ENCODE peak calls at places on chromosomes 7 and 10, in six cellular contexts. P is upper lobe of left lung, G is spleen, B is neuronal stem cell, N is NT2/D1, T is left lung. Z is an unnamed sample.

GRCh38 chr10:121928528-121928884 is 675 bp upstream of the ATE1 start:
- DNase-seq in P (no peak), N (no peak), G (no peak), B (no peak), T (no peak), Z (no peak)

GRCh38 chr10:36096571-36096970 is 454.5 kb upstream of the FZD8 start:
- DNase-seq in G (no peak), T (no peak), B (no peak), P (no peak), N (no peak), Z (no peak)

GRCh38 chr10:43867667-43868361 is 219.1 kb upstream of the ZNF32 start:
- DNase-seq in P (no peak), T (no peak), G (no peak), B (no peak), N (no peak), Z (no peak)

GRCh38 chr7:137999496-138000080 is 2.3 kb downstream of the CREB3L2 start:
- DNase-seq in G (no peak), P (no peak), B (no peak), T (no peak), N (no peak), Z (no peak)

GRCh38 chr7:37320840-37321468 is 127.7 kb downstream of the ELMO1 start:
- DNase-seq in T (no peak), N (no peak), P (no peak), B (no peak), G (no peak), Z (no peak)

GRCh38 chr10:35641430-35642015 is 573 bp downstream of the FZD8 start:
- DNase-seq in T (no peak), G (no peak), N (no peak), B (no peak), P (no peak), Z (no peak)

GRCh38 chr7:192035-192649 is at the start of gene FAM20C:
- DNase-seq in P (peak; percentile 98), T (peak; percentile 89), N (no peak), G (peak; percentile 90), B (peak; percentile 54), Z (no peak)

GRCh38 chr10:2111936-2112335 is 374.6 kb upstream of the ADARB2 start:
- DNase-seq in B (no peak), T (no peak), P (no peak), N (peak; percentile 33), G (no peak), Z (no peak)

GRCh38 chr7:91465595-91466061 is 201.4 kb downstream of the FZD1 start:
- DNase-seq in T (no peak), B (no peak), P (no peak), N (no peak), G (no peak), Z (no peak)
- H3K4me3 ChIP-seq in T (no peak overlapping the region), B (no peak overlapping the region), P (no peak overlapping the region), N (no peak overlapping the region), G (no peak overlapping the region), Z (no peak overlapping the region)

DNA sequence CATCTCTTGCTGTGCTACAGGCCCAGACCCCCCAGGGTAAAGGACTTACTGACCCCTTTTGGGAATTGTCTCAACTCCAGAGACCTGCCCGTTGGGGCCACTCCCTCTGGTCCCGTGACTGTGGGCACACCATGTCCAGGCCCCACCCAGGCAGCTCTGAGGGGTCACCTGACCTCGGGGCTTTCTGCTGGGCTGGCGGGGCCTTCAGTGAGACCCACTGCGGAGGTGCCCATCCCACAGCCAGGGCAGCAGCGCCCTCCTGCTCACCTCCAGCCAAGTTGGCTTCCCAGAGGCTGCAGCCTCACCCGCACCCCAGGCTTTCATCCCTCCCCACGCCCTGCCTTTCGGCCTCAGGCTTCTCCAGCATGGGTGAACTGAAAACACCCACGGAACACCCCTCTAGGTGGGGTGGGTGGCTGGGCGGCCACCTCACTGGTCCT is 147.2 kb downstream of the DNAJB6 start:
- DNase-seq in P (no peak), B (no peak), T (no peak), N (no peak), G (peak; percentile 58), Z (no peak)
- H3K27me3 ChIP-seq in P (no peaks in the 10 kb centered on the region), B (peaks cover 8% of the 10 kb centered on the region), T (no peaks in the 10 kb centered on the region), N (no peaks in the 10 kb centered on the region), G (peaks cover 23% of the 10 kb centered on the region), Z (no peaks in the 10 kb centered on the region)

GRCh38 chr10:131775833-131776232 is 125.0 kb upstream of the PPP2R2D start:
- DNase-seq in T (no peak), B (no peak), N (no peak), P (no peak), G (no peak), Z (no peak)
- H3K9me3 ChIP-seq in T (peaks cover 41% of the 10 kb centered on the region), B (peaks cover 25% of the 10 kb centered on the region), N (peaks cover 39% of the 10 kb centered on the region), P (peaks cover 28% of the 10 kb centered on the region), G (peaks cover 32% of the 10 kb centered on the region), Z (peaks cover 12% of the 10 kb centered on the region)

GRCh38 chr10:80535671-80536360 is 1.9 kb upstream of the SH2D4B start:
- DNase-seq in T (peak; percentile 67), N (no peak), P (peak; percentile 94), B (no peak), G (peak; percentile 96), Z (peak; percentile 62)

GRCh38 chr10:80537705-80538480 is at the start of gene SH2D4B:
- DNase-seq in N (no peak), B (no peak), G (peak; percentile 77), T (no peak), P (peak; percentile 56), Z (no peak)

GRCh38 chr10:80538481-80539185 is 931 bp downstream of the SH2D4B start:
- DNase-seq in B (no peak), P (no peak), G (peak; percentile 56), N (no peak), T (no peak), Z (no peak)

GRCh38 chr10:80537086-80537704 is 507 bp upstream of the SH2D4B start:
- DNase-seq in T (no peak), G (peak; percentile 33), N (no peak), P (no peak), B (no peak), Z (no peak)

GRCh38 chr10:80536361-80536835 is 1.3 kb upstream of the SH2D4B start:
- DNase-seq in N (no peak), P (peak; percentile 47), G (peak; percentile 84), T (no peak), B (no peak), Z (no peak)
- H3K4me3 ChIP-seq in N (no peak overlapping the region), P (peak overlapping the region; percentile 57), G (peak overlapping the region; percentile 41), T (peak overlapping the region; percentile 30), B (no peak overlapping the region), Z (peak overlapping the region; percentile 73)

DNA sequence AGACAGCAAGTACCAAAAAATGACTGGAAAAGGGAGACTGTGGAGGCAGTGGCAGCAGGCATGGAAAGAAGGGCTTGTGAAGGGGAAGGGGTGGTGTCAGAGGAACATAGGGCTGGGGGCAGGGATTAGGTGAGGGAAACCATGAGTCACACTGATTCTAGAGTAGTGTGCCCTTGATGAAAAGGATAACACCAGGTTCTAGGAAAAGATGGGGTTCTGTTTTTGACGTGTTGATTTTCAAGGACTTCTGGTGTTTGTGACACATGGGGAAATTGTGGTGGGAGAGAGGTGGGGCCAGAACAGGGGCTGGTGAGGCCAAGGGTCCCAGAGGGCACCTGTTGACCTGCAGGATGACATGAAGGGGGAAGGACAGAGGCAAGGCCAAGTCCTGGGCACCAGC is 57.1 kb downstream of the FIGNL1 start:
- DNase-seq in P (no peak), N (no peak), G (no peak), B (no peak), T (no peak), Z (no peak)
- H3K27me3 ChIP-seq in P (no peaks in the 10 kb centered on the region), N (no peaks in the 10 kb centered on the region), G (no peaks in the 10 kb centered on the region), B (no peaks in the 10 kb centered on the region), T (no peaks in the 10 kb centered on the region), Z (no peaks in the 10 kb centered on the region)

DNA sequence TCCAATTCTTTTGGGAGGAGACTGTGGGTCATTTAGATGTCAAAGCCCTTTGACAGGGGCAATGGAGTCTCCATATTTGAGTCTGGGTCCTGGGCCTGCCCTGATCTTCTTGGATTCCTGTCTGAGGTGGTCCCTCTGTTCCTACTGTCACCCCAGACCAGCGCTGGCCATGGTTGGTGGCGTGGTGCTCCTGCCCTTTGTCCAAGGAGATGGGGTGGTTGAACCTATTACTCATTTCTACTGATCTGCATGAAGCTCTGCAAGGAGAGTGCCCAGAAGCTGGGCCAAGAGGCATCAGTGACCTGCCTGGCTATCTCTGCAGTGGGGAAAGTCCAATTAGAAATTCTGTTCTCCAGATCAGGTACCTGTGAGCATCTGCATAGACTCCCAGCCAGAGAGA is 355.6 kb upstream of the NUPR2 start:
- DNase-seq in T (no peak), G (no peak), N (no peak), B (no peak), P (no peak), Z (no peak)
- H3K9me3 ChIP-seq in T (peaks cover 100% of the 10 kb centered on the region), G (peaks cover 100% of the 10 kb centered on the region), N (peaks cover 95% of the 10 kb centered on the region), B (peaks cover 34% of the 10 kb centered on the region), P (peaks cover 90% of the 10 kb centered on the region), Z (peaks cover 42% of the 10 kb centered on the region)

GRCh38 chr7:104327534-104327933 is 869 bp upstream of the LHFPL3 start:
- DNase-seq in P (no peak), T (no peak), N (no peak), G (no peak), B (no peak), Z (no peak)

GRCh38 chr7:104328308-104328969 is at the start of gene LHFPL3:
- DNase-seq in N (no peak), P (peak; percentile 75), T (no peak), G (no peak), B (peak; percentile 48), Z (no peak)

GRCh38 chr7:104328970-104329825 is 795 bp downstream of the LHFPL3 start:
- DNase-seq in B (peak; percentile 27), T (no peak), N (no peak), P (peak; percentile 76), G (no peak), Z (no peak)

GRCh38 chr7:104327963-104328307 is 468 bp upstream of the LHFPL3 start:
- DNase-seq in N (no peak), P (peak; percentile 37), B (peak; percentile 6), T (no peak), G (no peak), Z (no peak)
- H3K4me3 ChIP-seq in N (peak overlapping the region; percentile 56), P (no peak overlapping the region), B (no peak overlapping the region), T (no peak overlapping the region), G (peak overlapping the region; percentile 17), Z (no peak overlapping the region)

GRCh38 chr7:130394421-130395188 is 14.3 kb downstream of the CPA1 start:
- DNase-seq in N (no peak), T (no peak), G (no peak), B (no peak), P (no peak), Z (no peak)

GRCh38 chr7:130393799-130394411 is 13.6 kb downstream of the CPA1 start:
- DNase-seq in T (no peak), P (no peak), N (no peak), B (no peak), G (no peak), Z (no peak)

GRCh38 chr7:130393095-130393494 is 12.8 kb downstream of the CPA1 start:
- DNase-seq in B (no peak), T (no peak), N (no peak), P (no peak), G (no peak), Z (no peak)

GRCh38 chr7:130390486-130390885 is 10.2 kb downstream of the CPA1 start:
- DNase-seq in N (no peak), P (no peak), T (no peak), G (no peak), B (no peak), Z (no peak)

DNA sequence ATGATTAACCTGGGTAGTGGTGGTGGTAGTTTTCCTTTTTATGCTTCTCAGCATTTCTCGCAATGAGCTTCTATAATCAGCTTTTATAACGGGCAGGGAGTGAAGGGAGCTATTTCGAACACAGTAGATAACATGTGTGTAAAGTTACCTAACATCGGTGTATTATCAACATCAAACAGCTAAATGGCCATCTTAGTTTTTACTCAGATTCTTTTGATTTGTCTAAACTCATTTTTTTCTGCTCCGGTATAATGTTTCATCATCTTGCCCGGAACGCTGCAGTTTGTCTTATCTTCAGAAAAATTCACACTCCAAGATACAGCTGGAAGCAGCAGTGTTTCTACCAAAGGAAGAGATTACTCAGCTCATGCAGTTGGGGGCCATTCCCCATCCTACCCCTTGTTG is 12.2 kb downstream of the CPA1 start:
- DNase-seq in T (no peak), B (no peak), P (no peak), G (no peak), N (no peak), Z (no peak)
- H3K27me3 ChIP-seq in T (no peaks in the 10 kb centered on the region), B (no peaks in the 10 kb centered on the region), P (no peaks in the 10 kb centered on the region), G (no peaks in the 10 kb centered on the region), N (no peaks in the 10 kb centered on the region), Z (no peaks in the 10 kb centered on the region)